ENCODE peak calls at places on chromosomes 11 and 22, in five cellular contexts. One of them, this sample, is unnamed.

GRCh38 chr11:94746721-94747120 is 21.4 kb upstream of the AMOTL1 start:
- DNase-seq in astrocyte of the spinal cord: no peak
- DNase-seq in heart left ventricle: no peak
- DNase-seq in Calu3: peak; percentile 16
- DNase-seq in tibial nerve: no peak
- DNase-seq in this sample: no peak

GRCh38 chr11:83836883-83837654 is 550.9 kb upstream of the CCDC90B start:
- DNase-seq in astrocyte of the spinal cord: peak; percentile 46
- DNase-seq in heart left ventricle: peak; percentile 37
- DNase-seq in Calu3: peak; percentile 19
- DNase-seq in tibial nerve: peak; percentile 10
- DNase-seq in this sample: peak; percentile 52

GRCh38 chr11:2652857-2653643 is 46.7 kb downstream of the KCNQ1OT1 start:
- DNase-seq in Calu3: no peak
- DNase-seq in tibial nerve: no peak
- DNase-seq in heart left ventricle: no peak
- DNase-seq in astrocyte of the spinal cord: no peak
- DNase-seq in this sample: no peak

GRCh38 chr11:125975634-125976033 is 29.8 kb downstream of the VSIG10L2 start:
- DNase-seq in astrocyte of the spinal cord: no peak
- DNase-seq in Calu3: no peak
- DNase-seq in tibial nerve: no peak
- DNase-seq in heart left ventricle: no peak
- DNase-seq in this sample: no peak

GRCh38 chr11:10117709-10118341 is 176.2 kb downstream of the SBF2 start:
- DNase-seq in astrocyte of the spinal cord: peak; percentile 42
- DNase-seq in heart left ventricle: no peak
- DNase-seq in tibial nerve: no peak
- DNase-seq in Calu3: no peak
- DNase-seq in this sample: peak; percentile 44

GRCh38 chr11:8381871-8382396 is 118.3 kb upstream of the LMO1 start:
- DNase-seq in Calu3: no peak
- DNase-seq in heart left ventricle: no peak
- DNase-seq in tibial nerve: no peak
- DNase-seq in astrocyte of the spinal cord: no peak
- DNase-seq in this sample: no peak

GRCh38 chr11:121700968-121701367 is 248.2 kb upstream of the SORL1-AS1 start:
- DNase-seq in Calu3: no peak
- DNase-seq in astrocyte of the spinal cord: no peak
- DNase-seq in tibial nerve: no peak
- DNase-seq in heart left ventricle: no peak
- DNase-seq in this sample: no peak

GRCh38 chr11:1281974-1282365 is 27.5 kb downstream of the TOLLIP start:
- DNase-seq in heart left ventricle: no peak
- DNase-seq in tibial nerve: no peak
- DNase-seq in astrocyte of the spinal cord: no peak
- DNase-seq in Calu3: no peak
- DNase-seq in this sample: no peak

GRCh38 chr11:5364214-5364613 is 12.9 kb downstream of the OR51B6 start:
- DNase-seq in tibial nerve: no peak
- DNase-seq in Calu3: no peak
- DNase-seq in astrocyte of the spinal cord: peak; percentile 69
- DNase-seq in heart left ventricle: no peak
- DNase-seq in this sample: peak; percentile 88

GRCh38 chr11:5368502-5369043 is 15.0 kb upstream of the OR51M1 start:
- DNase-seq in heart left ventricle: no peak
- DNase-seq in tibial nerve: no peak
- DNase-seq in astrocyte of the spinal cord: no peak
- DNase-seq in Calu3: no peak
- DNase-seq in this sample: no peak

GRCh38 chr11:5367461-5368074 is 16.0 kb upstream of the OR51M1 start:
- DNase-seq in Calu3: no peak
- DNase-seq in heart left ventricle: no peak
- DNase-seq in astrocyte of the spinal cord: peak; percentile 81
- DNase-seq in tibial nerve: no peak
- DNase-seq in this sample: peak; percentile 79

GRCh38 chr11:5366856-5367255 is 15.5 kb downstream of the OR51B6 start:
- DNase-seq in tibial nerve: no peak
- DNase-seq in heart left ventricle: no peak
- DNase-seq in astrocyte of the spinal cord: peak; percentile 12
- DNase-seq in Calu3: no peak
- DNase-seq in this sample: peak; percentile 37

GRCh38 chr11:5369793-5370192 is 13.8 kb upstream of the OR51M1 start:
- DNase-seq in Calu3: no peak
- DNase-seq in heart left ventricle: no peak
- DNase-seq in tibial nerve: no peak
- DNase-seq in astrocyte of the spinal cord: peak; percentile 60
- DNase-seq in this sample: peak; percentile 72
- TF ChIP-seq CTCF in Calu3: no peak
- TF ChIP-seq CTCF in heart left ventricle: no peak
- TF ChIP-seq CTCF in tibial nerve: no peak
- TF ChIP-seq CTCF in astrocyte of the spinal cord: peak; percentile 55
- TF ChIP-seq CTCF in this sample: peak; percentile 82

GRCh38 chr22:34976886-34977285 is 89.1 kb upstream of the ISX start:
- DNase-seq in tibial nerve: no peak
- DNase-seq in astrocyte of the spinal cord: no peak
- DNase-seq in Calu3: no peak
- DNase-seq in heart left ventricle: no peak
- DNase-seq in this sample: no peak

GRCh38 chr22:34976474-34976873 is 89.5 kb upstream of the ISX start:
- DNase-seq in heart left ventricle: no peak
- DNase-seq in astrocyte of the spinal cord: no peak
- DNase-seq in Calu3: no peak
- DNase-seq in tibial nerve: no peak
- DNase-seq in this sample: no peak

GRCh38 chr22:34973926-34974325 is 92.0 kb upstream of the ISX start:
- DNase-seq in astrocyte of the spinal cord: peak; percentile 1
- DNase-seq in Calu3: no peak
- DNase-seq in heart left ventricle: no peak
- DNase-seq in tibial nerve: no peak
- DNase-seq in this sample: no peak

GRCh38 chr22:34973016-34973415 is 92.9 kb upstream of the ISX start:
- DNase-seq in astrocyte of the spinal cord: no peak
- DNase-seq in tibial nerve: no peak
- DNase-seq in heart left ventricle: no peak
- DNase-seq in Calu3: no peak
- DNase-seq in this sample: no peak

GRCh38 chr22:34975721-34976120 is 90.2 kb upstream of the ISX start:
- DNase-seq in tibial nerve: no peak
- DNase-seq in Calu3: no peak
- DNase-seq in heart left ventricle: no peak
- DNase-seq in astrocyte of the spinal cord: no peak
- DNase-seq in this sample: no peak
- TF ChIP-seq CTCF in tibial nerve: no peak
- TF ChIP-seq CTCF in Calu3: no peak
- TF ChIP-seq CTCF in heart left ventricle: no peak
- TF ChIP-seq CTCF in astrocyte of the spinal cord: no peak
- TF ChIP-seq CTCF in this sample: no peak

GRCh38 chr11:66001941-66002647 is at the start of the genes BANF1 and EIF1AD:
- DNase-seq in heart left ventricle: peak; percentile 93
- DNase-seq in tibial nerve: peak; percentile 92
- DNase-seq in Calu3: peak; percentile 93
- DNase-seq in astrocyte of the spinal cord: peak; percentile 99
- DNase-seq in this sample: peak; percentile 96
- TF ChIP-seq CTCF in heart left ventricle: no peak
- TF ChIP-seq CTCF in tibial nerve: peak; percentile 42
- TF ChIP-seq CTCF in Calu3: no peak
- TF ChIP-seq CTCF in astrocyte of the spinal cord: no peak
- TF ChIP-seq CTCF in this sample: no peak

GRCh38 chr22:31496007-31496734 is at the start of gene SFI1:
- DNase-seq in Calu3: peak; percentile 90
- DNase-seq in astrocyte of the spinal cord: peak; percentile 92
- DNase-seq in heart left ventricle: peak; percentile 94
- DNase-seq in tibial nerve: peak; percentile 84
- DNase-seq in this sample: peak; percentile 84
- TF ChIP-seq CTCF in Calu3: peak; percentile 22
- TF ChIP-seq CTCF in astrocyte of the spinal cord: peak; percentile 36
- TF ChIP-seq CTCF in heart left ventricle: no peak
- TF ChIP-seq CTCF in tibial nerve: no peak
- TF ChIP-seq CTCF in this sample: peak; percentile 71

GRCh38 chr22:18000441-18001039 is 23.8 kb downstream of the MICAL3 start:
- DNase-seq in tibial nerve: no peak
- DNase-seq in Calu3: peak; percentile 34
- DNase-seq in heart left ventricle: no peak
- DNase-seq in astrocyte of the spinal cord: no peak
- DNase-seq in this sample: no peak
- TF ChIP-seq CTCF in tibial nerve: no peak
- TF ChIP-seq CTCF in Calu3: no peak
- TF ChIP-seq CTCF in heart left ventricle: no peak
- TF ChIP-seq CTCF in astrocyte of the spinal cord: no peak
- TF ChIP-seq CTCF in this sample: no peak

GRCh38 chr22:48523761-48524160 is 1303.9 kb downstream of the BRD1 start:
- DNase-seq in tibial nerve: no peak
- DNase-seq in Calu3: no peak
- DNase-seq in astrocyte of the spinal cord: no peak
- DNase-seq in heart left ventricle: no peak
- DNase-seq in this sample: no peak
- TF ChIP-seq CTCF in tibial nerve: no peak
- TF ChIP-seq CTCF in Calu3: no peak
- TF ChIP-seq CTCF in astrocyte of the spinal cord: no peak
- TF ChIP-seq CTCF in heart left ventricle: no peak
- TF ChIP-seq CTCF in this sample: no peak